ENCODE peak calls at places on chromosome 21, in five cellular contexts. One of them, this sample, is unnamed.

GRCh38 chr21:20902511-20902910 is 95.7 kb upstream of the NCAM2 start:
- DNase-seq in ACHN: no peak
- DNase-seq in endothelial cell: no peak
- DNase-seq in mucosa of gallbladder: no peak
- DNase-seq in activated naive CD4-positive, alpha-beta T cell treated with anti-CD3 and anti-CD28 coated beads, Interleukin-2, amount 10 ng/mL, durations not matched to agents 7 days and 5 days: no peak
- DNase-seq in this sample: no peak

GRCh38 chr21:46003575-46004007 is 22.0 kb downstream of the COL6A1 start:
- DNase-seq in ACHN: no peak
- DNase-seq in endothelial cell: no peak
- DNase-seq in activated naive CD4-positive, alpha-beta T cell treated with anti-CD3 and anti-CD28 coated beads, Interleukin-2, amount 10 ng/mL, durations not matched to agents 7 days and 5 days: no peak
- DNase-seq in mucosa of gallbladder: peak
- DNase-seq in this sample: no peak

GRCh38 chr21:34020005-34020847 is 53.2 kb upstream of the MRPS6 start:
- DNase-seq in mucosa of gallbladder: no peak
- DNase-seq in ACHN: no peak
- DNase-seq in endothelial cell: no peak
- DNase-seq in activated naive CD4-positive, alpha-beta T cell treated with anti-CD3 and anti-CD28 coated beads, Interleukin-2, amount 10 ng/mL, durations not matched to agents 7 days and 5 days: no peak
- DNase-seq in this sample: peak

GRCh38 chr21:33662046-33662445 is 19.7 kb downstream of the ITSN1 start:
- DNase-seq in endothelial cell: no peak
- DNase-seq in ACHN: no peak
- DNase-seq in mucosa of gallbladder: no peak
- DNase-seq in activated naive CD4-positive, alpha-beta T cell treated with anti-CD3 and anti-CD28 coated beads, Interleukin-2, amount 10 ng/mL, durations not matched to agents 7 days and 5 days: no peak
- DNase-seq in this sample: no peak

GRCh38 chr21:38807987-38808386 is 2.3 kb downstream of the ETS2 start:
- DNase-seq in endothelial cell: no peak
- DNase-seq in mucosa of gallbladder: no peak
- DNase-seq in activated naive CD4-positive, alpha-beta T cell treated with anti-CD3 and anti-CD28 coated beads, Interleukin-2, amount 10 ng/mL, durations not matched to agents 7 days and 5 days: no peak
- DNase-seq in ACHN: no peak
- DNase-seq in this sample: peak

GRCh38 chr21:44556879-44557278 is 1.7 kb downstream of the KRTAP10-3 start:
- DNase-seq in ACHN: no peak
- DNase-seq in endothelial cell: no peak
- DNase-seq in mucosa of gallbladder: no peak
- DNase-seq in activated naive CD4-positive, alpha-beta T cell treated with anti-CD3 and anti-CD28 coated beads, Interleukin-2, amount 10 ng/mL, durations not matched to agents 7 days and 5 days: no peak
- DNase-seq in this sample: peak

GRCh38 chr21:46347791-46348381 is 23.9 kb downstream of the PCNT start:
- DNase-seq in activated naive CD4-positive, alpha-beta T cell treated with anti-CD3 and anti-CD28 coated beads, Interleukin-2, amount 10 ng/mL, durations not matched to agents 7 days and 5 days: no peak
- DNase-seq in ACHN: peak
- DNase-seq in mucosa of gallbladder: peak
- DNase-seq in endothelial cell: no peak
- DNase-seq in this sample: no peak

GRCh38 chr21:35259452-35259851 is 210.3 kb upstream of the RUNX1 start:
- DNase-seq in mucosa of gallbladder: no peak
- DNase-seq in ACHN: no peak
- DNase-seq in activated naive CD4-positive, alpha-beta T cell treated with anti-CD3 and anti-CD28 coated beads, Interleukin-2, amount 10 ng/mL, durations not matched to agents 7 days and 5 days: no peak
- DNase-seq in endothelial cell: no peak
- DNase-seq in this sample: no peak

This sample was measured in NCI-H345.